ENCODE peak calls at places on chromosomes 13 and 19, in four cellular contexts. V is HepG2, W is K562, I is H1. Y is an unnamed sample. For H4K20me1, the result is how much of the 10 kb centered on the place peaks cover.

GRCh38 chr19:37997911-37998344 is 90.9 kb downstream of the SIPA1L3 start:
- DNase-seq in V (no peak), W (no peak), I (no peak), Y (peak)

GRCh38 chr19:21848706-21849105 is 12.7 kb upstream of the ZNF43 start:
- DNase-seq in V (no peak), W (no peak), I (no peak), Y (no peak)

GRCh38 chr13:51781246-51782022 is 22.5 kb downstream of the DHRS12 start:
- DNase-seq in V (no peak), W (no peak), I (no peak), Y (peak)

GRCh38 chr13:107900775-107901174 is 314.6 kb downstream of the LIG4 start:
- DNase-seq in V (no peak), W (peak), I (no peak), Y (peak)

GRCh38 chr19:53432088-53432661 is 391 bp downstream of the ZNF761 start:
- DNase-seq in V (no peak), W (peak), I (peak), Y (peak)

GRCh38 chr19:46875234-46875633 is 14.4 kb downstream of the ARHGAP35 start:
- DNase-seq in V (no peak), W (no peak), I (no peak), Y (no peak)

GRCh38 chr13:70842062-70842644 is 733.9 kb upstream of the KLHL1 start:
- DNase-seq in V (no peak), W (no peak), I (no peak), Y (no peak)

GRCh38 chr13:109626386-109627171 is 159.8 kb downstream of the IRS2 start:
- DNase-seq in V (no peak), W (no peak), I (no peak), Y (no peak)

GRCh38 chr13:104137416-104137815 is 1071.2 kb upstream of the SLC10A2 start:
- DNase-seq in V (no peak), W (no peak), I (no peak), Y (no peak)

GRCh38 chr19:50695251-50696064 is 24.1 kb downstream of the SHANK1 start:
- DNase-seq in V (no peak), W (peak), I (peak), Y (no peak)

GRCh38 chr19:33486407-33486806 is 35.2 kb downstream of the PEPD start:
- DNase-seq in V (no peak), W (no peak), I (no peak), Y (no peak)

GRCh38 chr19:55189424-55189823 is 9.3 kb upstream of the SYT5 start:
- DNase-seq in V (no peak), W (no peak), I (no peak), Y (peak)

GRCh38 chr19:33550741-33551140 is 29.1 kb upstream of the PEPD start:
- DNase-seq in V (no peak), W (no peak), I (no peak), Y (no peak)

DNA sequence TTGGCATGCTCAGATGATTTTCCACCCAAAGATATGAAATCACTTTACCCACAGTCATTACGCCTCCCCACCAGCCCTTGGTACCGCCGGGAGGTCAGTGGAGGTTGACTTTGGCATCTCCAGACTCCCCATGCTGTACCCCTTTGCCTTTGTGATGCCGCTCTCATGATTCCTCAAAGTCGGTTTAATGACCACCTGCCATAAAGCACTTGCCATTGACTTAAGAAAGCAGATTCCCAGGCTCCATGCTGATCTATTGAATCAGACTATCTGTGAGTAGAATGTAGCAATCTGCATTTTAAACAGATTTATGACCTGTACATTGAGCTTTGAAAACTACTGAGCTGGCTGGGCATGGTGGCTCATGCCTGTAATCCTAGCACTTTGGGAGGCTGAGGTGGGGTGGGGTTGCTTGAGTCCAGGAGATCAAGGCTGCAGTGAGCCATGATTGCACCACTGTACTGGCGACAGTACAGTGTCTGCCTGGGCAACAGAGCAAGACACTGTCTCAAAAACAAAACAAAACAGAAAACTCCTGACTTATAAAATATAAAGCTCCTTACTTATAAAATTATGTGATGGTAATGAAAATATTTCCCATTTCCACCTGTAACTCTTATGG is 235.2 kb downstream of the KLF5 start:
- DNase-seq in V (peak), W (no peak), I (no peak), Y (no peak)
- H4K20me1 ChIP-seq in V (under half), W (under half), I (under half), Y (under half)

GRCh38 chr13:48400820-48401219 is 12.1 kb downstream of the LPAR6 start:
- DNase-seq in V (no peak), W (no peak), I (no peak), Y (peak)

GRCh38 chr13:48401480-48401879 is 11.4 kb downstream of the LPAR6 start:
- DNase-seq in V (no peak), W (no peak), I (no peak), Y (peak)

GRCh38 chr13:48403929-48404328 is 9.0 kb downstream of the LPAR6 start:
- DNase-seq in V (no peak), W (no peak), I (no peak), Y (no peak)

GRCh38 chr13:48403151-48403631 is 9.7 kb downstream of the LPAR6 start:
- DNase-seq in V (no peak), W (no peak), I (no peak), Y (no peak)

DNA sequence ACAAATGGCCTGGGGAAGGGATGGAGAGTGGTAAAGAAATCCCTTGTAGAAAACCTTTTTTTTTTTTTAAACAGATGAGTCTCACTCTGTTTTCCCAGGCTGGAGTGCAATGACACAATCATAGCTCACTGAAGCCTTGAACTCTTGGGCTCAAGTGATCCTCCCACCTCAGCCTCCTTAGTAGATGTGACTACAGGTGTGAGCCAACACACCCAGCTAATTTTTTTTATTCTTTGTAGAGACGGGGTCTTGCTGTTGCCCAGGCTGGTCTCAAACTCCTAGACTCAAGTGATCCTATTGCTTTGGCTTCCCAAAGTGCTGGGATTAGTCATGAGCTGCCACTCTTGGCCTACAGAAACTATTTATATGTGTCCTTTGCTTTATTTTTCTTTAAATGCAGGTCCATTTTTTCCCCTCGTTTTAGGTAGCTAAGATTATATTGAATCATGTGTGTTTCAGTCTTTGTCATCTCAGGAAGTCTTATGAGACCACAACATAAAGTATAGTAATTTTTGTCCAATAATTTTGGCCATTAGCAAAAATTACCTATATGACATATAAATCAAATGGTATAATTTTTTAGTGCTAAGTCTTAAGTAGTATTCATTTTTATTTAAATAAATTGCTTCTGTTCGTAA is 10.5 kb downstream of the LPAR6 start:
- DNase-seq in V (no peak), W (no peak), I (no peak), Y (no peak)
- TF ChIP-seq JUN in V (no peak), W (no peak), I (no peak), Y (no peak)

DNA sequence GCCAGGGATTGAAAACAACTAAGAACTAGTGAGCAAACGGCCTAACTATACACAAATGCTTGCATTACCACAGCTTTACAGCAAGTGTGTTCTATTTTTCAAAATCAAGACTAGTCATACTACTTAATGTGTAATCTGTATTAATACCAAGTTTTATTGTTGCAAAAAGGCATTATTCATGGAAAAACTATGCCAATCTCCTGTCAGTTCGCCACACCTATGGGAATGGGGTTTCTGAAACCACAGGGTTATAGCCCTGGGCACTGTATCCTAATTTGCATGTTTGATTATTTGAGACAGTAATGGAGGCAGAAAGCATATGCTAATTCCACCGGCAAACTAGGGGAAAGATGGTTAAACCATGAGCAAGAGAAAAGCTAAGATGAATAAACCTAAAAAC is 14.3 kb downstream of the GAS6 start:
- DNase-seq in V (no peak), W (no peak), I (no peak), Y (no peak)
- H4K20me1 ChIP-seq in V (under half), W (under half), I (under half), Y (under half)

GRCh38 chr19:1602091-1602707 is 3.1 kb downstream of the UQCR11 start:
- DNase-seq in V (no peak), W (no peak), I (no peak), Y (no peak)
- TF ChIP-seq JUN in V (no peak), W (no peak), I (no peak), Y (no peak)